ENCODE peak calls at places on chromosomes 4 and X, in five cellular contexts. One of them, this sample, is unnamed.

GRCh38 chrX:24466025-24466424 is 939 bp downstream of the PDK3 start:
- DNase-seq in HuH-7.5: no peak
- DNase-seq in A549: no peak
- DNase-seq in stimulated activated CD4-positive, alpha-beta T cell treated with anti-CD3 and anti-CD28 coated beads, TNF-alpha, amount 100 ng/mL, for 1 hour: no peak
- DNase-seq in aorta: no peak
- DNase-seq in this sample: no peak

GRCh38 chr4:47817275-47817674 is 20.6 kb downstream of the CORIN start:
- DNase-seq in HuH-7.5: no peak
- DNase-seq in A549: no peak
- DNase-seq in stimulated activated CD4-positive, alpha-beta T cell treated with anti-CD3 and anti-CD28 coated beads, TNF-alpha, amount 100 ng/mL, for 1 hour: no peak
- DNase-seq in aorta: no peak
- DNase-seq in this sample: no peak

GRCh38 chr4:8913858-8914460 is 42.3 kb upstream of the HMX1 start:
- DNase-seq in HuH-7.5: peak; percentile 7
- DNase-seq in A549: no peak
- DNase-seq in stimulated activated CD4-positive, alpha-beta T cell treated with anti-CD3 and anti-CD28 coated beads, TNF-alpha, amount 100 ng/mL, for 1 hour: no peak
- DNase-seq in aorta: peak; percentile 35
- DNase-seq in this sample: peak; percentile 55

GRCh38 chr4:18039113-18039512 is 17.6 kb upstream of the LCORL start:
- DNase-seq in HuH-7.5: no peak
- DNase-seq in A549: no peak
- DNase-seq in stimulated activated CD4-positive, alpha-beta T cell treated with anti-CD3 and anti-CD28 coated beads, TNF-alpha, amount 100 ng/mL, for 1 hour: no peak
- DNase-seq in aorta: no peak
- DNase-seq in this sample: no peak

GRCh38 chr4:138576684-138577083 is 334.5 kb upstream of the SLC7A11 start:
- DNase-seq in HuH-7.5: no peak
- DNase-seq in A549: peak; percentile 4
- DNase-seq in stimulated activated CD4-positive, alpha-beta T cell treated with anti-CD3 and anti-CD28 coated beads, TNF-alpha, amount 100 ng/mL, for 1 hour: no peak
- DNase-seq in aorta: no peak
- DNase-seq in this sample: no peak

GRCh38 chr4:41189669-41190068 is 24.7 kb downstream of the APBB2 start:
- DNase-seq in HuH-7.5: no peak
- DNase-seq in A549: no peak
- DNase-seq in stimulated activated CD4-positive, alpha-beta T cell treated with anti-CD3 and anti-CD28 coated beads, TNF-alpha, amount 100 ng/mL, for 1 hour: no peak
- DNase-seq in aorta: no peak
- DNase-seq in this sample: no peak

GRCh38 chr4:113969935-113970334 is 9.5 kb downstream of the ARSJ start:
- DNase-seq in HuH-7.5: no peak
- DNase-seq in A549: no peak
- DNase-seq in stimulated activated CD4-positive, alpha-beta T cell treated with anti-CD3 and anti-CD28 coated beads, TNF-alpha, amount 100 ng/mL, for 1 hour: no peak
- DNase-seq in aorta: no peak
- DNase-seq in this sample: no peak

GRCh38 chr4:53654300-53654758 is 63.0 kb upstream of the LNX1 start:
- DNase-seq in HuH-7.5: no peak
- DNase-seq in A549: no peak
- DNase-seq in stimulated activated CD4-positive, alpha-beta T cell treated with anti-CD3 and anti-CD28 coated beads, TNF-alpha, amount 100 ng/mL, for 1 hour: no peak
- DNase-seq in aorta: no peak
- DNase-seq in this sample: no peak

GRCh38 chrX:112834016-112834855 is 6.4 kb downstream of the AMOT start:
- DNase-seq in HuH-7.5: no peak
- DNase-seq in A549: no peak
- DNase-seq in stimulated activated CD4-positive, alpha-beta T cell treated with anti-CD3 and anti-CD28 coated beads, TNF-alpha, amount 100 ng/mL, for 1 hour: no peak
- DNase-seq in aorta: no peak
- DNase-seq in this sample: no peak

GRCh38 chr4:108972613-108973283 is 209.9 kb upstream of the ETNPPL start:
- DNase-seq in HuH-7.5: no peak
- DNase-seq in A549: no peak
- DNase-seq in stimulated activated CD4-positive, alpha-beta T cell treated with anti-CD3 and anti-CD28 coated beads, TNF-alpha, amount 100 ng/mL, for 1 hour: no peak
- DNase-seq in aorta: no peak
- DNase-seq in this sample: no peak

GRCh38 chrX:125295337-125295736 is 24.3 kb upstream of the TEX13C start:
- DNase-seq in HuH-7.5: no peak
- DNase-seq in A549: no peak
- DNase-seq in stimulated activated CD4-positive, alpha-beta T cell treated with anti-CD3 and anti-CD28 coated beads, TNF-alpha, amount 100 ng/mL, for 1 hour: no peak
- DNase-seq in aorta: no peak
- DNase-seq in this sample: no peak

GRCh38 chr4:121138445-121138844 is 25.7 kb downstream of the TNIP3 start:
- DNase-seq in HuH-7.5: no peak
- DNase-seq in A549: no peak
- DNase-seq in stimulated activated CD4-positive, alpha-beta T cell treated with anti-CD3 and anti-CD28 coated beads, TNF-alpha, amount 100 ng/mL, for 1 hour: no peak
- DNase-seq in aorta: no peak
- DNase-seq in this sample: no peak

GRCh38 chr4:86271057-86271456 is 88.8 kb downstream of the MAPK10 start:
- DNase-seq in HuH-7.5: no peak
- DNase-seq in A549: no peak
- DNase-seq in stimulated activated CD4-positive, alpha-beta T cell treated with anti-CD3 and anti-CD28 coated beads, TNF-alpha, amount 100 ng/mL, for 1 hour: no peak
- DNase-seq in aorta: no peak
- DNase-seq in this sample: no peak

GRCh38 chrX:69062493-69062892 is 102.8 kb downstream of the PJA1 start:
- DNase-seq in HuH-7.5: no peak
- DNase-seq in A549: no peak
- DNase-seq in stimulated activated CD4-positive, alpha-beta T cell treated with anti-CD3 and anti-CD28 coated beads, TNF-alpha, amount 100 ng/mL, for 1 hour: no peak
- DNase-seq in aorta: peak; percentile 12
- DNase-seq in this sample: no peak

GRCh38 chr4:2402453-2402852 is 16.0 kb downstream of the ZFYVE28 start:
- DNase-seq in HuH-7.5: no peak
- DNase-seq in A549: no peak
- DNase-seq in stimulated activated CD4-positive, alpha-beta T cell treated with anti-CD3 and anti-CD28 coated beads, TNF-alpha, amount 100 ng/mL, for 1 hour: no peak
- DNase-seq in aorta: no peak
- DNase-seq in this sample: no peak

GRCh38 chr4:106495498-106495897 is 126.9 kb upstream of the GIMD1 start:
- DNase-seq in HuH-7.5: no peak
- DNase-seq in A549: no peak
- DNase-seq in stimulated activated CD4-positive, alpha-beta T cell treated with anti-CD3 and anti-CD28 coated beads, TNF-alpha, amount 100 ng/mL, for 1 hour: no peak
- DNase-seq in aorta: no peak
- DNase-seq in this sample: no peak

GRCh38 chrX:153476628-153477027 is 6.3 kb upstream of the HAUS7 start:
- DNase-seq in HuH-7.5: no peak
- DNase-seq in A549: no peak
- DNase-seq in stimulated activated CD4-positive, alpha-beta T cell treated with anti-CD3 and anti-CD28 coated beads, TNF-alpha, amount 100 ng/mL, for 1 hour: no peak
- DNase-seq in aorta: peak; percentile 87
- DNase-seq in this sample: no peak

GRCh38 chr4:139547979-139548378 is 8.0 kb downstream of the SETD7 start:
- DNase-seq in HuH-7.5: no peak
- DNase-seq in A549: no peak
- DNase-seq in stimulated activated CD4-positive, alpha-beta T cell treated with anti-CD3 and anti-CD28 coated beads, TNF-alpha, amount 100 ng/mL, for 1 hour: no peak
- DNase-seq in aorta: no peak
- DNase-seq in this sample: no peak

GRCh38 chrX:150150780-150151125 is 212.4 kb upstream of the MAMLD1 start:
- DNase-seq in HuH-7.5: no peak
- DNase-seq in A549: no peak
- DNase-seq in stimulated activated CD4-positive, alpha-beta T cell treated with anti-CD3 and anti-CD28 coated beads, TNF-alpha, amount 100 ng/mL, for 1 hour: no peak
- DNase-seq in aorta: no peak
- DNase-seq in this sample: no peak

GRCh38 chrX:18288716-18289115 is 65.8 kb downstream of the SCML2 start:
- DNase-seq in HuH-7.5: no peak
- DNase-seq in A549: no peak
- DNase-seq in stimulated activated CD4-positive, alpha-beta T cell treated with anti-CD3 and anti-CD28 coated beads, TNF-alpha, amount 100 ng/mL, for 1 hour: no peak
- DNase-seq in aorta: no peak
- DNase-seq in this sample: no peak

GRCh38 chr4:164221631-164222030 is 532.3 kb upstream of the SMIM31 start:
- DNase-seq in HuH-7.5: no peak
- DNase-seq in A549: no peak
- DNase-seq in stimulated activated CD4-positive, alpha-beta T cell treated with anti-CD3 and anti-CD28 coated beads, TNF-alpha, amount 100 ng/mL, for 1 hour: no peak
- DNase-seq in aorta: no peak
- DNase-seq in this sample: no peak

GRCh38 chr4:89797117-89797516 is 39.8 kb downstream of the SNCA start:
- DNase-seq in HuH-7.5: no peak
- DNase-seq in A549: no peak
- DNase-seq in stimulated activated CD4-positive, alpha-beta T cell treated with anti-CD3 and anti-CD28 coated beads, TNF-alpha, amount 100 ng/mL, for 1 hour: no peak
- DNase-seq in aorta: no peak
- DNase-seq in this sample: no peak

GRCh38 chrX:21993265-21993664 is 38.9 kb upstream of the PHEX start:
- DNase-seq in HuH-7.5: no peak
- DNase-seq in A549: no peak
- DNase-seq in stimulated activated CD4-positive, alpha-beta T cell treated with anti-CD3 and anti-CD28 coated beads, TNF-alpha, amount 100 ng/mL, for 1 hour: no peak
- DNase-seq in aorta: no peak
- DNase-seq in this sample: no peak

GRCh38 chr4:177214935-177215334 is 94.7 kb upstream of the NEIL3 start:
- DNase-seq in HuH-7.5: no peak
- DNase-seq in A549: no peak
- DNase-seq in stimulated activated CD4-positive, alpha-beta T cell treated with anti-CD3 and anti-CD28 coated beads, TNF-alpha, amount 100 ng/mL, for 1 hour: no peak
- DNase-seq in aorta: no peak
- DNase-seq in this sample: no peak

GRCh38 chr4:140668111-140668510 is 88.1 kb downstream of the TBC1D9 start:
- DNase-seq in HuH-7.5: no peak
- DNase-seq in A549: no peak
- DNase-seq in stimulated activated CD4-positive, alpha-beta T cell treated with anti-CD3 and anti-CD28 coated beads, TNF-alpha, amount 100 ng/mL, for 1 hour: no peak
- DNase-seq in aorta: no peak
- DNase-seq in this sample: no peak

GRCh38 chr4:172982151-172982590 is 186.4 kb upstream of the GALNT7 start:
- DNase-seq in HuH-7.5: no peak
- DNase-seq in A549: peak; percentile 17
- DNase-seq in stimulated activated CD4-positive, alpha-beta T cell treated with anti-CD3 and anti-CD28 coated beads, TNF-alpha, amount 100 ng/mL, for 1 hour: no peak
- DNase-seq in aorta: no peak
- DNase-seq in this sample: no peak

GRCh38 chr4:95255396-95256107 is 293.2 kb downstream of the UNC5C start:
- DNase-seq in HuH-7.5: no peak
- DNase-seq in A549: no peak
- DNase-seq in stimulated activated CD4-positive, alpha-beta T cell treated with anti-CD3 and anti-CD28 coated beads, TNF-alpha, amount 100 ng/mL, for 1 hour: no peak
- DNase-seq in aorta: no peak
- DNase-seq in this sample: no peak